ENCODE peak calls at places on chromosomes 2 and 18, in eight cellular contexts. U, A, L, N, J, E, T and H are unnamed samples.

GRCh38 chr2:152223997-152224396 is 48.4 kb upstream of the STAM2 start:
- DNase-seq in E (no peak), N (no peak), A (no peak), L (no peak), U (no peak), T (peak; percentile 80), J (no peak), H (no peak)

GRCh38 chr18:52572036-52572750 is 232.2 kb downstream of the DCC start:
- DNase-seq in E (no peak), J (no peak), T (no peak), N (no peak), A (no peak), L (no peak), U (no peak), H (no peak)

GRCh38 chr2:43135583-43135982 is 90.8 kb downstream of the ZFP36L2 start:
- DNase-seq in U (no peak), A (peak; percentile 59), T (no peak), J (peak; percentile 60), N (no peak), E (no peak), L (no peak), H (no peak)

GRCh38 chr2:217252181-217252580 is 392.3 kb upstream of the TNP1 start:
- DNase-seq in U (no peak), N (no peak), T (no peak), A (no peak), E (no peak), L (no peak), J (no peak), H (no peak)

GRCh38 chr2:95526360-95527341 is 42.1 kb upstream of the TRIM43B start:
- DNase-seq in A (peak; percentile 86), N (peak; percentile 76), U (peak; percentile 81), J (peak; percentile 79), E (peak; percentile 74), L (no peak), T (peak; percentile 64), H (peak; percentile 92)

GRCh38 chr18:48955528-48956261 is 4.9 kb upstream of the SMAD7 start:
- DNase-seq in N (no peak), J (peak; percentile 75), E (no peak), L (no peak), U (peak; percentile 32), A (peak; percentile 66), T (peak; percentile 87), H (no peak)

GRCh38 chr2:223414646-223415045 is 187.5 kb downstream of the SCG2 start:
- DNase-seq in N (no peak), A (no peak), J (no peak), T (no peak), L (no peak), E (no peak), U (peak; percentile 16), H (peak; percentile 90)

GRCh38 chr2:26612034-26612433 is 29.1 kb downstream of the CIB4 start:
- DNase-seq in E (no peak), U (no peak), A (no peak), J (no peak), L (no peak), N (no peak), T (no peak), H (no peak)

GRCh38 chr2:62304429-62305417 is 108.8 kb downstream of the B3GNT2 start:
- DNase-seq in T (peak; percentile 99), J (peak; percentile 60), A (peak; percentile 92), L (peak; percentile 57), E (peak; percentile 80), U (peak; percentile 43), N (peak; percentile 70), H (no peak)

GRCh38 chr2:207419331-207419730 is 110.4 kb upstream of the CREB1 start:
- DNase-seq in A (no peak), E (no peak), J (no peak), N (no peak), T (no peak), L (no peak), U (no peak), H (no peak)

GRCh38 chr2:175049671-175050070 is 44.5 kb upstream of the CHN1 start:
- DNase-seq in U (no peak), J (no peak), E (no peak), A (no peak), N (no peak), T (no peak), L (no peak), H (no peak)

GRCh38 chr18:69002233-69002632 is 204.4 kb downstream of the CCDC102B start:
- DNase-seq in J (no peak), U (no peak), A (no peak), L (peak; percentile 1), N (no peak), E (no peak), T (no peak), H (no peak)

GRCh38 chr2:217868911-217869334 is 133.9 kb downstream of the TNS1 start:
- DNase-seq in E (no peak), N (no peak), U (no peak), T (peak; percentile 54), A (no peak), L (no peak), J (no peak), H (no peak)

GRCh38 chr2:98868548-98869271 is 67.3 kb downstream of the CRACDL start:
- DNase-seq in T (no peak), E (peak; percentile 22), J (no peak), L (peak; percentile 80), U (no peak), N (no peak), A (no peak), H (no peak)

GRCh38 chr2:240701091-240701735 is 9.5 kb downstream of the AQP12A start:
- DNase-seq in N (no peak), U (no peak), L (no peak), J (no peak), E (no peak), T (no peak), A (peak; percentile 70), H (no peak)

GRCh38 chr2:121699421-121700328 is 37.0 kb downstream of the NIFK start:
- DNase-seq in E (peak; percentile 52), N (peak; percentile 57), J (peak; percentile 25), U (peak; percentile 64), L (peak; percentile 52), T (peak; percentile 55), A (peak; percentile 89), H (peak; percentile 53)

GRCh38 chr2:127358044-127358443 is 29.7 kb downstream of the MAP3K2 start:
- DNase-seq in L (peak; percentile 30), U (no peak), A (no peak), N (no peak), J (no peak), E (no peak), T (no peak), H (no peak)

GRCh38 chr2:80589070-80589469 is 284.5 kb upstream of the LRRTM1 start:
- DNase-seq in A (no peak), N (no peak), T (no peak), L (no peak), U (no peak), E (no peak), J (no peak), H (no peak)

GRCh38 chr2:177606636-177607035 is 214.1 kb downstream of the AGPS start:
- DNase-seq in J (no peak), L (no peak), A (no peak), T (peak; percentile 36), E (no peak), U (no peak), N (no peak), H (no peak)

GRCh38 chr2:233429175-233429897 is 75.0 kb downstream of the DGKD start:
- DNase-seq in E (no peak), J (peak; percentile 18), U (peak; percentile 64), N (no peak), A (no peak), T (no peak), L (no peak), H (peak; percentile 37)

GRCh38 chr2:50143822-50144575 is 887.9 kb downstream of the NRXN1 start:
- DNase-seq in E (no peak), L (peak; percentile 68), T (peak; percentile 33), N (no peak), J (no peak), U (no peak), A (no peak), H (no peak)

GRCh38 chr2:38465789-38466127 is 88.7 kb upstream of the ATL2 start:
- DNase-seq in N (no peak), J (no peak), A (no peak), T (peak; percentile 40), U (peak; percentile 38), L (peak; percentile 75), E (peak; percentile 35), H (no peak)

GRCh38 chr2:96865654-96866053 is 4.2 kb downstream of the SEMA4C start:
- DNase-seq in U (no peak), N (no peak), E (no peak), T (no peak), A (no peak), J (no peak), L (no peak), H (no peak)
- H3K4me3 ChIP-seq in U (no peak overlapping the region), N (no peak overlapping the region), E (no peak overlapping the region), T (no peak overlapping the region), A (peak overlapping the region; percentile 83), J (no peak overlapping the region), L (no peak overlapping the region), H (no peak overlapping the region)

GRCh38 chr2:181430406-181431199 is 26.6 kb upstream of the ITGA4 start:
- DNase-seq in E (no peak), J (no peak), A (no peak), L (no peak), T (peak; percentile 13), N (no peak), U (no peak), H (no peak)
- TF ChIP-seq CTCF in E (peak; percentile 17), J (no peak), A (peak; percentile 57), L (no peak), T (peak; percentile 30), N (no peak), U (no peak), H (no peak)

DNA sequence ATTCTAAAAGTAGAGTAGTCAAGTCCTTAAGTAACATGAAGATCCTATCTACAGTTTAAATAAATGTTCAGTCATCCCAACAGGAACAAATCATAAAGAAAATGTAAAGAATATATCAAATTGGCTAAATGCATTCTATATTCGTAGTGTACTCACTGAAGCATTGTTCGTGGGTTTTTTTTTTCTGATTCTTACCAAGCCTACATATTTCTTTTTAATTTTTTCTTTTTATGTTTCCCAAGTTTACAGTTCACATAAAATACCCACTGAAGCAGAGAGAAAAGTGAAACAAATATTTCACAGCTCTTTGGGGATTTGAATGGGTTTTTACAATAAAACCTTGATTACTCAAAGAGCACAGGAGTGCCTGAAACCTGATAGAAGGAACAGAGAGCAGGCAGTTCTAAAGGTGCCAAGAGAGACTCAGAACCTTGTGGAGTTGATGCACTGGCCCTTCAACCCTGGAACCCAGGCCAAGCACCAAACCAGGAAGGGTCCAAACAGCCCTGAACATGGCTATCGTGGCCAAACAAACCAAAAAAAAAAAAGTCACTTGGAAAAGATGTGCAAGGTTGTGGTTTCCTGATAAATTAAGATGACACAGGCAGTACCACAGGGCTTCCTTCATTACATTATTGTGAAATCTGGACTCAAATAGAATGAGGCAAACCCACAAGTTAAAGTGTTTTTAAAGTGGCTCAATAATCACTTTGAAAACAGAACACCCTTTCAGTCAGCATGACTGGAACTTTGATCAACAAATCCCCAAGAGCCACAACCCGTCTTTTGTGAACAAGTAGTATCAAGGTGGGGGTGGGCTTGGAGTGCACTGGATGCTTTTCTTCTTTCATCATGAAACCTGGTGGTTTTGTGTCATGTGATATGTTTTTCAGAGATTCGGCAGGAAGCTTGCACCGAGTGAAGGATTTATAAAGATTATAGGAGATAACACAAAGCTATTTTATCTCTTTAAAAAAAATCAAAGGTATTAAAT is 245.0 kb upstream of the FN1 start:
- DNase-seq in L (peak; percentile 100), A (no peak), U (no peak), N (no peak), E (no peak), T (no peak), J (no peak), H (no peak)
- TF ChIP-seq POLR2A in L (no peak), A (no peak), U (no peak), N (no peak), E (no peak), T (no peak), J (no peak), H (no peak)

GRCh38 chr2:54975175-54975574 is 75.1 kb downstream of the RTN4 start:
- DNase-seq in T (no peak), N (no peak), A (no peak), E (no peak), U (no peak), L (no peak), J (no peak), H (no peak)
- H3K4me3 ChIP-seq in T (no peak overlapping the region), N (no peak overlapping the region), A (no peak overlapping the region), E (no peak overlapping the region), U (no peak overlapping the region), L (no peak overlapping the region), J (no peak overlapping the region), H (no peak overlapping the region)